ENCODE peak calls at places on chromosomes 6 and 20, in four cellular contexts. R is PC-3; E is stimulated activated CD4-positive, alpha-beta T cell treated with anti-CD3 and anti-CD28 coated beads, TNF-alpha, amount 100 ng/mL, for 4 hours; O is NCI-H2029 treated with DMSO at 0.1 percent for 48 hours. V is an unnamed sample.

GRCh38 chr6:141443032-141443431 is 689.7 kb upstream of the GJE1 start:
- DNase-seq in E (no peak), O (no peak), R (no peak), V (no peak)

GRCh38 chr6:90859612-90860011 is 272.7 kb upstream of the MAP3K7 start:
- DNase-seq in O (no peak), R (peak), E (no peak), V (no peak)

GRCh38 chr6:78850621-78851020 is 16.7 kb upstream of the IRAK1BP1 start:
- DNase-seq in O (no peak), E (no peak), R (no peak), V (no peak)

GRCh38 chr6:77457720-77458349 is 5.5 kb downstream of the HTR1B start:
- DNase-seq in R (peak), E (no peak), O (no peak), V (no peak)

GRCh38 chr20:44021900-44022299 is 107.2 kb downstream of the TOX2 start:
- DNase-seq in R (no peak), E (no peak), O (no peak), V (no peak)

GRCh38 chr20:23441850-23442313 is 2.4 kb downstream of the CSTL1 start:
- DNase-seq in E (peak), R (peak), O (peak), V (no peak)

GRCh38 chr6:21479140-21479539 is 114.4 kb upstream of the SOX4 start:
- DNase-seq in R (peak), E (no peak), O (peak), V (no peak)

GRCh38 chr20:8152183-8152582 is 20.1 kb downstream of the PLCB1 start:
- DNase-seq in R (peak), E (no peak), O (no peak), V (no peak)

GRCh38 chr6:15628499-15629131 is 34.2 kb downstream of the DTNBP1 start:
- DNase-seq in O (no peak), E (peak), R (peak), V (peak)

GRCh38 chr6:101257163-101257562 is 136.3 kb upstream of the GRIK2 start:
- DNase-seq in E (no peak), R (no peak), O (no peak), V (no peak)

GRCh38 chr20:38147166-38147565 is 17.9 kb downstream of the TGM2 start:
- DNase-seq in R (no peak), E (no peak), O (no peak), V (no peak)

GRCh38 chr6:153043719-153044118 is 41.2 kb upstream of the MTRF1L start:
- DNase-seq in R (no peak), O (peak), E (no peak), V (no peak)

V was measured in activated T-helper 9 cell treated with anti-CD3 and anti-CD28 coated beads, Interleukin-2, amount 50 U/mL, for 16 hours.